ENCODE peak calls at places on chromosomes 1 and 21, in eight cellular contexts. G is astrocyte, D is fibroblast of lung, L is PC-9, K is GM23248, F is neural progenitor cell, W is MM.1S, P is mammary epithelial cell. A is an unnamed sample. For H3K36me3, the result is how much of the 10 kb centered on the place peaks cover.

GRCh38 chr1:241849345-241849695 is 1.3 kb downstream of the EXO1 start:
- DNase-seq in G (no peak), D (no peak), L (no peak), K (no peak), F (peak), W (peak), P (no peak), A (no peak)

GRCh38 chr1:34398205-34398915 is 221.7 kb downstream of the C1orf94 start:
- DNase-seq in G (no peak), D (no peak), L (no peak), K (no peak), F (no peak), W (no peak), P (no peak), A (no peak)

GRCh38 chr1:168811213-168811612 is 82.2 kb upstream of the DPT start:
- DNase-seq in G (no peak), D (no peak), L (no peak), K (peak), F (no peak), W (no peak), P (peak), A (no peak)

GRCh38 chr1:109529895-109530456 is 9.7 kb upstream of the GPR61 start:
- DNase-seq in G (no peak), D (no peak), L (no peak), K (no peak), F (no peak), W (no peak), P (peak), A (no peak)

GRCh38 chr1:88855986-88856385 is 35.4 kb downstream of the GTF2B start:
- DNase-seq in G (no peak), D (no peak), L (no peak), K (peak), F (no peak), W (no peak), P (peak), A (no peak)

GRCh38 chr1:27455166-27455811 is 34.7 kb downstream of the WASF2 start:
- DNase-seq in G (no peak), D (no peak), L (no peak), K (peak), F (no peak), W (peak), P (peak), A (peak)

GRCh38 chr1:41093826-41094225 is 72.3 kb upstream of the SLFNL1 start:
- DNase-seq in G (peak), D (no peak), L (no peak), K (peak), F (no peak), W (no peak), P (no peak), A (no peak)

GRCh38 chr1:79193211-79194079 is 186.9 kb upstream of the ADGRL4 start:
- DNase-seq in G (peak), D (peak), L (peak), K (peak), F (peak), W (peak), P (peak), A (no peak)

GRCh38 chr21:44740721-44741120 is 29.3 kb upstream of the TSPEAR start:
- DNase-seq in G (no peak), D (no peak), L (no peak), K (no peak), F (no peak), W (no peak), P (no peak), A (no peak)

GRCh38 chr1:39189592-39190041 is 14.9 kb upstream of the MACF1 start:
- DNase-seq in G (peak), D (peak), L (no peak), K (peak), F (no peak), W (no peak), P (peak), A (no peak)

GRCh38 chr21:41927727-41928409 is 25.9 kb downstream of the C2CD2 start:
- DNase-seq in G (no peak), D (no peak), L (no peak), K (no peak), F (no peak), W (peak), P (no peak), A (no peak)

GRCh38 chr1:247639381-247639981 is 34.1 kb downstream of the OR2G3 start:
- DNase-seq in G (peak), D (no peak), L (no peak), K (peak), F (peak), W (no peak), P (peak), A (peak)

GRCh38 chr1:19698181-19698580 is 33.5 kb downstream of the HTR6 start:
- DNase-seq in G (no peak), D (no peak), L (no peak), K (no peak), F (no peak), W (no peak), P (no peak), A (no peak)

GRCh38 chr1:19695772-19696171 is 31.1 kb downstream of the HTR6 start:
- DNase-seq in G (no peak), D (no peak), L (no peak), K (no peak), F (no peak), W (no peak), P (no peak), A (no peak)

GRCh38 chr1:19696820-19697219 is 32.1 kb downstream of the HTR6 start:
- DNase-seq in G (no peak), D (no peak), L (no peak), K (no peak), F (no peak), W (no peak), P (no peak), A (no peak)

GRCh38 chr1:19690342-19690741 is 25.7 kb downstream of the HTR6 start:
- DNase-seq in G (no peak), D (no peak), L (no peak), K (no peak), F (no peak), W (no peak), P (no peak), A (no peak)

DNA sequence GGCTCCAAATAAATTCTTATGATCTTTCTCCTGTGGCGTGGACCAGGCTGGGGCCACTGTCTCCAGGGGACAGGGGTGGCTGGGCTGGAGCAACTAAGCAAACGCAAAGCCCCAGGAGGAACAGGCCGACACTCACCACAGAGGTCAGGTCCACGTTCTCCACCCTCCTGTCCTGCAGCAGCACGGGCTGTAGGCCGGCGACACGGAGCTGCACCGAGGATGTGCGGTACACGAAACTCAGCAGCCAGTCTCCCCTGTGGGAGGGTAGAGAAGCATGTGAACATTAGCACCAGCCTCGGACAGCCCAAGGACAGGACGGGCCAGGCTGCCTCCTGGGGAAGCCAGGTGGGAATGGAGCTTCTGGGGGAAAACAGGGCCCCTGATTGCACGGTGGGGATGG is 29.6 kb downstream of the HTR6 start:
- DNase-seq in G (no peak), D (no peak), L (no peak), K (no peak), F (no peak), W (no peak), P (no peak), A (no peak)
- H3K36me3 ChIP-seq in G (under half), D (under half), L (under half), K (under half), F (under half), W (under half), P (under half), A (under half)

DNA sequence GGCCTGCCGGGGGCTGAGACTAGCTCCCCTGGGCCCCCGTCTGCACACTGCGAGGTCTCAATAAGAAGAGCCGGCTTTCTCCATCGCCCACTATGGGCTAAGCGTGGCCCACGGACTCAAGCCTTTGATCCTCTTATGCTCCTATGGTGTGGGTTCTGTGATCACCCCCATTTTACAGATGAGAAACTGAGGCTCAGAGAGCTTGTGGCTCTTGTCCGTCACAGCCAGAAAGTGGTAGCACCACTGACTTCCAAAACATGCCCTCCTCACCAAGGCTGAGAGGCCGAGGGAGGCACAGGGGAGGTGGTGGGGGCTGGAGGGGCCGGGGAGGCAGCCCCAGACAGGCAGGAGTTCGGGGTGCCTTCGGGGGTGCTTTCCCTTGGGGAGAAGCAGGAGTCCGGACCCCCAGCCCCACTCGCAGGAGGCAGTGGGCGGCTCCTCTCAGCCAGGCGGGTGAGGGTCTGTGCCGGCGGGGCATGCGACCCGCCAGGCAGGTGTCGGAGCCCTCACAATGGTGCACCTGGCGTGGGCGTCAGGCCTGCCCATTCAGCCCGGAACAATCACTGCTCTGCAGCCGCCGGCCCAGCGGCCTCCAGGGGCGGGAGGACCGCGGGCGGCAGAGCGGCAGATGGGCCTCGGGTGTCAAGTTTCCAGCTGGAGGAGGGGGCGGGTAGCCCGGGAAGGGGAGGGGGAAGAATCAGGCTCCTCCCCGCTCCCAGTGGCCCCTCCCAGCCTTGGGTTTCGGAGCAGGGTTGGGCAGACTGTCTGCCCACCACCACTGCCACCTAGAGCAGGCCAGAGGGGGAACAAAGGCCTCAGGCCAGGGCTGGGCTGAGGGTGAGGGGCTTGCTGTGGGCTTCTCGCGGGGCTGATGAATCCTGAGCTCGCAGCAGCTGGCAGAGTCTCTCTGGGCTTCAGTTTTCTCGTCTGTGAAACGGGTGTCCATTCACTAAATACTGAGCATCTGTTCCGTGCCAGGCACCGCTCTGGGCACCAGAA is 39.3 kb upstream of the CASZ1 start:
- DNase-seq in G (peak), D (peak), L (peak), K (peak), F (peak), W (no peak), P (no peak), A (peak)
- TF ChIP-seq EZH2 in G (no peak), D (peak), L (no peak), K (no peak), F (no peak), W (no peak), P (no peak), A (no peak)

DNA sequence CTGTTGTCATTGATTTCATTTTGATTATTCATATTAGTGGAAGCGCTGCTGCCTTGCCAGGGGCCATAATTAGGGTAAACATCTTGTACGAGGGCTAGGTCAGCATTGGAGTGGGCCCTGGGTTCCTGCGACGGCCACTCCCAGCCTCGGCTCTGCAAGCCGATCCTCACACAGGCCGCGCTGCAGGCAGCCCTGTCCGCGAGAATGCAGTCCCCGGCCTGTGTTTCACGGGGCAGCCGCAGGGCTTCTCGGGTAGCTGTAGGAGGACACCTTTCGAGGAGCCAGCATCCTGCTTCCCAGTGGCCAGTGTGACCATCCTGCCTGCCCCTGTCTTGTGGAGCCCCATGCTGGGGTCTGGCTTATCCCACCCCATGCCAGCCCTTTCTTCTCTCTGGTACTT is 114.3 kb upstream of the VAMP3 start:
- DNase-seq in G (no peak), D (no peak), L (no peak), K (no peak), F (no peak), W (no peak), P (no peak), A (no peak)
- H3K4me2 ChIP-seq in G (no peak), D (no peak), L (no peak), K (no peak), F (no peak), W (no peak), P (no peak), A (no peak)

DNA sequence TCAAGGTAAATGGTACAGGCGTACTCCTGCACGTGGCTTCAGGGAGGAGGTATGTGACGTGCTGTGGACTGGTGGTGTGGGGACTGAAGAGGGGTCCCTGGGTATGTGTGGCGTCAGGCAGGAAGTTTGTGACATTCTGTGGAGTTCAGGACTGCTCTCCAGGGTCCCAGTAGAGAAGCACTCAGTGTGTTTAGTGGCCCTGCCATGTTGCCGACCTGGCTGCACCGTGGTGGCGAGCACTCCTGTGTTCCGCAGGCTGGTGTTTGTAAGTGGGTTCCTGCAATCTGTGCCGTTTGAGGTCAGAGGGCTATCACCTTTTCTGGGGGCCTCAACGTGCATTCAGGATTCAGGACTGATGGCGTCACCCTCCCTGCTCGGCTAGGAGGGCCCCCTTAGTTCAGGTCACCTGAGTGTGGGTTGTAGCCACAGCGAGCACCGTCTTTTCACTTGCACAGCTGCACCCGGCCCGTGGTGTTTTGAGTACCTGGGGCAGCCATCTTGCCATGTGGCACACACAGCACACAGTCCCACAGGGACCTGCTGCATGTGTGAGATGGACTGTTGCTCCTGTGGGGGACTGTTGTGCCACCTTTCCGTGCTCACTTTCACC is 26.5 kb downstream of the SNAP47 start:
- DNase-seq in G (no peak), D (no peak), L (no peak), K (no peak), F (no peak), W (no peak), P (no peak), A (no peak)
- H3K36me3 ChIP-seq in G (under half), D (under half), L (under half), K (under half), F (under half), W (under half), P (under half), A (under half)

A was measured in hepatocyte.